ENCODE peak calls at places on chromosomes 3 and 15, in five cellular contexts. X is SK-N-SH, P is mesendoderm, L is mucosa of descending colon, G is prostate gland. T is an unnamed sample. For H3K4me1, the result is how much of the 10 kb centered on the place peaks cover.

GRCh38 chr3:25428950-25429349 is 887 bp downstream of the RARB start:
- DNase-seq in P (no peak), X (no peak), G (no peak), L (no peak), T (no peak)

GRCh38 chr3:52405066-52405465 is 39.8 kb downstream of the SEMA3G start:
- DNase-seq in X (peak), P (no peak), L (peak), G (no peak), T (peak)

GRCh38 chr3:16066975-16067374 is 107.5 kb upstream of the GALNT15 start:
- DNase-seq in X (no peak), L (no peak), P (no peak), G (no peak), T (no peak)

GRCh38 chr3:85007195-85008094 is 48.7 kb downstream of the CADM2 start:
- DNase-seq in L (no peak), X (no peak), P (no peak), G (no peak), T (no peak)

GRCh38 chr3:124221286-124221821 is 229.4 kb upstream of the ROPN1 start:
- DNase-seq in X (no peak), P (no peak), G (no peak), L (no peak), T (no peak)

GRCh38 chr3:42961633-42962032 is 17.5 kb upstream of the GASK1A start:
- DNase-seq in L (no peak), G (peak), X (peak), P (peak), T (no peak)

GRCh38 chr3:52891615-52892081 is 5.7 kb downstream of the STIMATE start:
- DNase-seq in L (no peak), G (no peak), X (no peak), P (no peak), T (peak)

GRCh38 chr3:94862703-94863102 is 799.8 kb downstream of the NSUN3 start:
- DNase-seq in P (peak), X (peak), L (no peak), G (no peak), T (no peak)

GRCh38 chr3:4985330-4986174 is 6.3 kb downstream of the BHLHE40 start:
- DNase-seq in P (peak), L (no peak), G (peak), X (no peak), T (no peak)

GRCh38 chr3:152183473-152183872 is 85.3 kb upstream of the MBNL1 start:
- DNase-seq in P (peak), X (peak), L (peak), G (no peak), T (no peak)

GRCh38 chr15:63041982-63042878 is at the start of gene TPM1:
- DNase-seq in X (peak), L (peak), P (peak), G (peak), T (peak)

GRCh38 chr3:112671930-112672715 is 31.2 kb upstream of the CCDC80 start:
- DNase-seq in X (no peak), L (no peak), P (peak), G (no peak), T (no peak)

GRCh38 chr15:55587321-55588069 is 650 bp downstream of the PYGO1 start:
- DNase-seq in L (no peak), P (peak), G (no peak), X (peak), T (peak)

GRCh38 chr3:133610031-133610430 is 36.5 kb downstream of the CDV3 start:
- DNase-seq in L (no peak), P (no peak), X (no peak), G (no peak), T (no peak)

GRCh38 chr3:42544492-42545283 is 37.1 kb downstream of the SEC22C start:
- DNase-seq in P (no peak), X (no peak), G (peak), L (peak), T (peak)

GRCh38 chr3:134650431-134651346 is at the start of gene KY:
- DNase-seq in L (peak), X (peak), P (peak), G (peak), T (peak)

GRCh38 chr3:139304383-139304782 is 39.4 kb upstream of the MRPS22 start:
- DNase-seq in X (no peak), L (no peak), G (no peak), P (no peak), T (no peak)

GRCh38 chr3:16467368-16467767 is 46.1 kb downstream of the RFTN1 start:
- DNase-seq in P (no peak), L (no peak), G (no peak), X (no peak), T (no peak)

GRCh38 chr15:58329781-58330467 is 101.9 kb upstream of the LIPC start:
- DNase-seq in L (peak), X (no peak), P (peak), G (peak), T (peak)

GRCh38 chr3:30606301-30607031 is at the start of gene TGFBR2:
- DNase-seq in L (peak), X (peak), G (peak), P (peak), T (peak)
- H3K4me1 ChIP-seq in L (under half), X (under half), G (under half), P (under half), T (half or more)

GRCh38 chr3:38130219-38130618 is 6.7 kb downstream of the ACAA1 start:
- DNase-seq in L (no peak), G (no peak), P (no peak), X (no peak), T (no peak)

GRCh38 chr3:38129058-38129457 is 7.9 kb downstream of the ACAA1 start:
- DNase-seq in P (no peak), L (no peak), G (no peak), X (no peak), T (no peak)

GRCh38 chr3:38126121-38126892 is 10.6 kb downstream of the ACAA1 start:
- DNase-seq in L (no peak), P (no peak), X (no peak), G (no peak), T (no peak)

GRCh38 chr3:38127611-38128302 is 9.2 kb downstream of the ACAA1 start:
- DNase-seq in G (no peak), P (no peak), X (no peak), L (no peak), T (peak)

GRCh38 chr3:38128303-38128655 is 8.6 kb downstream of the ACAA1 start:
- DNase-seq in L (no peak), G (no peak), P (no peak), X (no peak), T (no peak)
- H3K4me1 ChIP-seq in L (under half), G (under half), P (under half), X (under half), T (half or more)

DNA sequence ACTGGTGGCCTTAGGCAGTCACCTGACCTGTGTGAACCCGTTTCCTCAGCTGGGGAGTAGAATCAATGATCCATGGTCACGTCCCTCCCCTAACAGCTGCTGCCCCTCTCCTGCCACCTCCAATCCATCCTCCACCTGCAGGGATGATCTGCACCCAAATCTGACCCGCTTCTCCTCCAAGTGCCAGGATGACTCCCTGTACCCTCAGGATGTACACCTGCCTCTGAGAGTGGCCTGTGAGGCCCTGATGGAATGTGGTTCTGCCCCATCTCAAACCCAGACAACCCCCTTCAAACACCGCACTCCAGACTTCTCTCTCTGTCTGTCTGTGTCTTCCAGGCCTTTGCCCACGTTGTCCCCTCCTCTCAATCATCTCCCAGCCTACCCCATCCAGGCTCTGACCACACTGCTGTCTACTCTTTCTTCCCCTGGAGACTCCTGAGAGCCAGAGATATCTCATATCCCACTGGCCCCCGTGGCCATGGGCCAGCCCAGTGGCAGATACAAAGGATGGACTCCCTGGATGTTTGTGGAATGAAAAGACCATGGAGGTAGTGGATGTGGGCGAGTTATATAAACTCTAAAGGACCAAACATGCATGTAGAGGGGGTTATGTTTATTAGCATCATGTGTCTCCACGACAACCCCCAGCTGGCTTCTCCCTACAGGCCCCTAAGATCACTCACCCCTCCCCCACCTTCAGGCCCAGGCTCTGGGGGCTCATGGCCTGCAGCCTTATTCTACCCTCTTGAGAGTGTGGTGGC is 84.9 kb downstream of the SMAD6 start:
- DNase-seq in P (no peak), L (no peak), X (no peak), G (no peak), T (no peak)
- H3K4me1 ChIP-seq in P (under half), L (under half), X (under half), G (under half), T (under half)

DNA sequence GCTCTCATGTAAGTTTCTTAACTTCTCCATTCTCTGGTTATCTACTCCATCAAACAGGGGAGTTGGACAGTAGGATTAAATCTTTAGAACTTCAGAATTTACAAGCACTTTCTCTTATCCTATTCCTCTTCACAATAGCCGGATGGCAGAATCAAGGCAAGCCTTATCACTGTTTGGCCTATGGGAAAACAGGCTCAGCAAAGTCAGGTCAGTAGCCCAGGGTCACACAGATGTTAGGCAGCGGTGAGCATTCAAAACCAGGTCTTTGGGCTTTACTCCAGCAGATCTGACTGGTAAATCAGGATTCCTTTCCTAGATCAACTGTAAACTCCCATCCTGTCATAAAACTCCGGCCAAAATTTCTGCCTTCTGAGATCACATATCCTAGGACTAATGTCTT is 258.4 kb downstream of the OPA1 start:
- DNase-seq in P (peak), G (peak), X (no peak), L (no peak), T (no peak)
- H3K4me1 ChIP-seq in P (under half), G (under half), X (under half), L (under half), T (under half)

GRCh38 chr3:149815318-149815717 is 2.3 kb downstream of the RNF13 start:
- DNase-seq in L (no peak), G (no peak), X (no peak), P (no peak), T (no peak)

GRCh38 chr3:149812165-149812605 is 830 bp upstream of the RNF13 start:
- DNase-seq in L (no peak), X (no peak), P (no peak), G (no peak), T (no peak)

GRCh38 chr3:149815728-149816127 is 2.7 kb downstream of the RNF13 start:
- DNase-seq in L (no peak), G (no peak), X (no peak), P (no peak), T (no peak)

GRCh38 chr3:149812606-149813366 is at the start of gene RNF13:
- DNase-seq in G (peak), P (peak), X (peak), L (peak), T (peak)

DNA sequence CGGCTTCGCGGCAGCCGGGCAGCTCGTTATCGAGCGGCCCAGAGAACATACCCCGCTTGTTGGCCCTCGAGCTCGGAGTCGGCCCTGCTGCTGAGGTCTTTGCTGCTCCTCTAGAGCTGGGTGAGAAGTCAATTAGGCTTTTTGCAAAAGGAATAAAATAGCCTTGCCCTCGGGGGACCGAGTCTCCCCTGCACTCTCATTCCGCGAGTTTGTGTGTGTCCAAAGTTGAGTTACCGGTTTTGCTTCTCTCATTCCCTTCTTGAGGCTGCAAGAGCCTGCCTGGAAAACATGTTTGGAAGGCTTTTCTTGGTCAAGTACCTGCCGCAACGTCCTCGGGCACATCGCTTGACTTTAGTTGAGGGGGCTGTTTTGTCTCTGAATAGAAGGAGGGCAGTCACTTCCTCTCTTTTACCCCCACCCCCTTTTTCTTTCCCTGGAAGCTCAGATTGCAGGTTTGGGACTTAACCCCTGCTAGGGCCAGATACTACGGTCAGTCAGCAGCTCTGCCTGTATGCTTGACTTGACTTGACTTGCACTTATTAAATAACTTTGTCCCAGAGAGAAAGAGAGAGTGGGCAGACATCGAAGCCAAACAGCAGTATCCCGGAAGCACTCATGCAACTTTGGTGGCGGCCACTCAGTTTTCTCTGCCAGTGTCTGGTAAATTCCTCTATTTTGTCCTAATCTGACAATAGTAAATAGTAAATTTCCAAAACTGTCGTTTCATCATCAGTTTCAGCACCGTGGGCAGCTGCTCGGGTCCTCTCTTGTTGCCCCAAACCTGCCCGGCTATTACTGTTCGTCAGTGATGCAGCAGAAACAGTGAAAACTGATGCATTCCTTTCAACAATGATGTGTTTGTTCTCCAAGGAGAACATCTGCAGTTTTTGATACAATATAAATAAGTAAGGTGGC is 609 bp downstream of the RNF13 start:
- DNase-seq in G (peak), X (peak), P (peak), L (peak), T (no peak)
- H3K4me1 ChIP-seq in G (under half), X (under half), P (under half), L (under half), T (half or more)

GRCh38 chr15:65085207-65085753 is 8.7 kb downstream of the KBTBD13 start:
- DNase-seq in G (no peak), P (no peak), X (no peak), L (no peak), T (peak)

GRCh38 chr15:65087873-65088642 is 11.5 kb downstream of the KBTBD13 start:
- DNase-seq in X (no peak), G (peak), P (no peak), L (peak), T (peak)

GRCh38 chr15:65087411-65087810 is 10.9 kb downstream of the KBTBD13 start:
- DNase-seq in P (no peak), G (peak), L (no peak), X (no peak), T (peak)

GRCh38 chr15:65085990-65086679 is 9.6 kb downstream of the KBTBD13 start:
- DNase-seq in X (peak), G (no peak), P (peak), L (peak), T (peak)

GRCh38 chr15:65086680-65087111 is 10.2 kb downstream of the KBTBD13 start:
- DNase-seq in G (peak), X (peak), P (no peak), L (no peak), T (peak)
- H3K4me1 ChIP-seq in G (under half), X (under half), P (under half), L (under half), T (half or more)